ENCODE peak calls at places on chromosomes 4 and X, in four cellular contexts. S is ecto neural progenitor cell, R is lung microvascular endothelial cell, B is left kidney. X is an unnamed sample.

GRCh38 chr4:18937080-18937479 is 915.5 kb upstream of the LCORL start:
- DNase-seq in R (no peak), S (no peak), B (no peak), X (no peak)

GRCh38 chrX:140572724-140573123 is 67.9 kb upstream of the SOX3 start:
- DNase-seq in S (peak; percentile 52), B (peak; percentile 53), R (peak; percentile 5), X (peak; percentile 78)

GRCh38 chr4:174058846-174059245 is 224.6 kb downstream of the FBXO8 start:
- DNase-seq in S (no peak), R (no peak), B (no peak), X (no peak)

GRCh38 chr4:8639021-8639420 is 46.5 kb downstream of the CPZ start:
- DNase-seq in R (no peak), S (no peak), B (no peak), X (peak; percentile 3)

GRCh38 chr4:150366487-150366999 is 215.4 kb upstream of the MAB21L2 start:
- DNase-seq in R (no peak), S (peak; percentile 72), B (peak; percentile 63), X (peak; percentile 51)

GRCh38 chr4:78551420-78552351 is at the start of gene ANXA3:
- DNase-seq in S (peak; percentile 72), B (peak; percentile 74), R (peak; percentile 27), X (no peak)

GRCh38 chr4:38310446-38311043 is 350.3 kb downstream of the PTTG2 start:
- DNase-seq in R (no peak), S (no peak), B (no peak), X (no peak)

GRCh38 chrX:40325161-40325560 is 227.4 kb upstream of the BCOR start:
- DNase-seq in S (peak; percentile 29), B (no peak), R (no peak), X (no peak)

GRCh38 chr4:98055800-98056501 is 87.3 kb downstream of the STPG2 start:
- DNase-seq in R (no peak), B (no peak), S (no peak), X (no peak)

GRCh38 chr4:24070117-24070516 is 180.3 kb upstream of the PPARGC1A start:
- DNase-seq in B (no peak), R (peak; percentile 87), S (no peak), X (no peak)

GRCh38 chr4:10015140-10015753 is 6.0 kb downstream of the SLC2A9 start:
- DNase-seq in S (peak; percentile 63), R (peak; percentile 64), B (peak; percentile 78), X (peak; percentile 19)

GRCh38 chr4:121073672-121074386 is 1.5 kb upstream of the NDNF start:
- DNase-seq in R (no peak), B (peak; percentile 20), S (no peak), X (no peak)

GRCh38 chr4:48162162-48162561 is 28.1 kb upstream of the TXK start:
- DNase-seq in S (no peak), B (no peak), R (no peak), X (no peak)

GRCh38 chr4:138659640-138660325 is 355.8 kb upstream of the NOCT start:
- DNase-seq in R (no peak), S (peak; percentile 51), B (no peak), X (peak; percentile 60)

GRCh38 chr4:80360102-80360501 is 24.6 kb downstream of the CFAP299 start:
- DNase-seq in S (no peak), B (no peak), R (no peak), X (no peak)

GRCh38 chr4:115219315-115219840 is 106.0 kb upstream of the NDST4 start:
- DNase-seq in S (no peak), R (no peak), B (peak; percentile 3), X (no peak)

GRCh38 chr4:5051692-5052423 is 578 bp downstream of the STK32B start:
- DNase-seq in B (peak; percentile 48), S (peak; percentile 65), R (peak; percentile 51), X (peak; percentile 37)

GRCh38 chr4:149269835-149270234 is 545.8 kb downstream of the IQCM start:
- DNase-seq in R (no peak), B (no peak), S (no peak), X (no peak)

GRCh38 chr4:2402453-2402852 is 16.0 kb downstream of the ZFYVE28 start:
- DNase-seq in R (no peak), S (no peak), B (no peak), X (no peak)

GRCh38 chrX:153387987-153388721 is 13.0 kb downstream of the PNMA6E start:
- DNase-seq in R (no peak), S (no peak), B (no peak), X (no peak)

GRCh38 chrX:106415276-106415895 is 196.4 kb upstream of the RADX start:
- DNase-seq in R (peak; percentile 28), B (peak; percentile 42), S (no peak), X (peak; percentile 39)

GRCh38 chr4:129545599-129546278 is 449.8 kb downstream of the C4orf33 start:
- DNase-seq in S (no peak), R (peak; percentile 100), B (peak; percentile 4), X (no peak)

GRCh38 chrX:101210630-101211029 is 9.0 kb upstream of the DRP2 start:
- DNase-seq in R (no peak), S (no peak), B (no peak), X (no peak)

GRCh38 chr4:6568689-6569332 is 6.2 kb upstream of the MAN2B2 start:
- DNase-seq in S (no peak), B (no peak), R (peak; percentile 52), X (no peak)

GRCh38 chr4:139574641-139575040 is 18.6 kb upstream of the SETD7 start:
- DNase-seq in R (no peak), B (no peak), S (no peak), X (peak; percentile 81)

GRCh38 chrX:135931644-135932487 is 38.4 kb downstream of the SAGE1 start:
- DNase-seq in S (peak; percentile 55), R (peak; percentile 43), B (peak; percentile 54), X (peak; percentile 77)

X was measured in HAP-1.